ENCODE peak calls at places on chromosomes 2 and 18, in ten cellular contexts. J, A, I, D, V, F, B, X, Z and L are unnamed samples.

GRCh38 chr2:85887566-85888019 is 1.2 kb downstream of the ST3GAL5 start:
- DNase-seq in J (peak; percentile 54), A (peak; percentile 50), I (peak; percentile 70), D (peak; percentile 69), V (no peak), F (peak; percentile 27), B (peak; percentile 78), X (peak; percentile 80), Z (peak; percentile 57), L (peak; percentile 74)

GRCh38 chr18:54125429-54125828 is 99.0 kb downstream of the MBD2 start:
- DNase-seq in J (no peak), A (peak; percentile 76), I (no peak), D (no peak), V (no peak), F (no peak), B (no peak), X (no peak), Z (no peak), L (no peak)

GRCh38 chr18:46278481-46279465 is 174.6 kb downstream of the HAUS1 start:
- DNase-seq in J (no peak), A (peak; percentile 16), I (no peak), D (no peak), V (no peak), F (no peak), B (no peak), X (no peak), Z (no peak), L (no peak)

GRCh38 chr2:36707050-36707449 is 10.5 kb downstream of the VIT start:
- DNase-seq in J (no peak), A (no peak), I (no peak), D (no peak), V (no peak), F (no peak), B (no peak), X (no peak), Z (no peak), L (no peak)

GRCh38 chr2:75006041-75006440 is 47.6 kb downstream of the POLE4 start:
- DNase-seq in J (no peak), A (no peak), I (no peak), D (no peak), V (no peak), F (no peak), B (no peak), X (no peak), Z (no peak), L (no peak)

GRCh38 chr18:56257215-56257614 is 381.2 kb downstream of the TXNL1 start:
- DNase-seq in J (no peak), A (peak; percentile 42), I (no peak), D (no peak), V (no peak), F (no peak), B (no peak), X (no peak), Z (peak; percentile 10), L (no peak)

GRCh38 chr2:226531061-226531460 is 268.6 kb downstream of the IRS1 start:
- DNase-seq in J (no peak), A (no peak), I (no peak), D (no peak), V (no peak), F (no peak), B (no peak), X (no peak), Z (no peak), L (no peak)

GRCh38 chr2:120596191-120596781 is 139.4 kb upstream of the GLI2 start:
- DNase-seq in J (no peak), A (no peak), I (no peak), D (no peak), V (no peak), F (no peak), B (no peak), X (peak; percentile 76), Z (no peak), L (no peak)

GRCh38 chr2:102141915-102142828 is at the start of gene IL1R1:
- DNase-seq in J (peak; percentile 62), A (peak; percentile 73), I (peak; percentile 84), D (peak; percentile 79), V (peak; percentile 53), F (no peak), B (no peak), X (peak; percentile 92), Z (peak; percentile 59), L (peak; percentile 89)
- H3K27ac ChIP-seq in J (peak within 1 kb of the TSS; percentile 98), A (peak within 1 kb of the TSS; percentile 16), I (peak within 1 kb of the TSS; percentile 94), D (peak within 1 kb of the TSS; percentile 93), V (peak within 1 kb of the TSS; percentile 90), F (peak within 1 kb of the TSS; percentile 94), B (peak within 1 kb of the TSS; percentile 86), X (peak within 1 kb of the TSS; percentile 89), Z (peak within 1 kb of the TSS; percentile 97), L (peak within 1 kb of the TSS; percentile 95)

DNA sequence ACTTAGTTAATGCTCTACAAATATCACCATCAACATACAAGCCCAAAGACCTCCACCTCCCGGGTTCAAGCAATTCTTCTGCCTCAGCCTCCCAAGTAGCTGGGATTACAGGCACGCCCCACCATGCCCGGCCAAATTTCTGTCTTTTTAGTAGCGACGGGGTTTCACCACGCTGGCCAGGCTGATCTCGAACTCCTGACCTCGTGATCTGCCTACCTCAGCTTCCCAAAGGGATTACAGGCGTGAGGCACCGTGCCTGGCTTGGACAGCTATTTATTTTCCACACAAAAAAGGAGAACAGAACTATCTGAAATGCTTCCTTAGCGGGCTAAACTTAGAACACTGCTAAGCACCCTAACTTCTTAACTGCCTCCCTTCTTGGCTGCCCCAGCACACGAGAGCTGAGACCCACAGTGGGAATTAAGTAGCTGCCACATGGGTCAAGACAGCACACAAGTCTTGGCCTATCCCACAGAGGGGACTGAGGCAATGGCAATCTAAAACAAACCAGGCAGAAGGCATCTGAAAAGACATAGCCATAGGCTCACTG is 24.8 kb downstream of the CYTIP start:
- DNase-seq in J (no peak), A (no peak), I (no peak), D (no peak), V (no peak), F (no peak), B (no peak), X (no peak), Z (no peak), L (no peak)
- TF ChIP-seq POLR2A in J (no peak), A (no peak), I (no peak), D (no peak), V (no peak), F (no peak), B (no peak), X (no peak), Z (no peak), L (no peak)

GRCh38 chr18:48955528-48956261 is 4.9 kb upstream of the SMAD7 start:
- DNase-seq in J (no peak), A (peak; percentile 87), I (peak; percentile 77), D (no peak), V (peak; percentile 44), F (no peak), B (no peak), X (no peak), Z (no peak), L (peak; percentile 65)

GRCh38 chr18:48957136-48957535 is 6.4 kb upstream of the SMAD7 start:
- DNase-seq in J (no peak), A (no peak), I (no peak), D (no peak), V (no peak), F (no peak), B (no peak), X (no peak), Z (no peak), L (no peak)

GRCh38 chr18:48956378-48956777 is 5.6 kb upstream of the SMAD7 start:
- DNase-seq in J (no peak), A (no peak), I (no peak), D (no peak), V (peak; percentile 57), F (no peak), B (no peak), X (no peak), Z (no peak), L (no peak)

GRCh38 chr18:48953096-48953706 is 2.4 kb upstream of the SMAD7 start:
- DNase-seq in J (no peak), A (no peak), I (no peak), D (no peak), V (no peak), F (no peak), B (no peak), X (no peak), Z (no peak), L (no peak)

DNA sequence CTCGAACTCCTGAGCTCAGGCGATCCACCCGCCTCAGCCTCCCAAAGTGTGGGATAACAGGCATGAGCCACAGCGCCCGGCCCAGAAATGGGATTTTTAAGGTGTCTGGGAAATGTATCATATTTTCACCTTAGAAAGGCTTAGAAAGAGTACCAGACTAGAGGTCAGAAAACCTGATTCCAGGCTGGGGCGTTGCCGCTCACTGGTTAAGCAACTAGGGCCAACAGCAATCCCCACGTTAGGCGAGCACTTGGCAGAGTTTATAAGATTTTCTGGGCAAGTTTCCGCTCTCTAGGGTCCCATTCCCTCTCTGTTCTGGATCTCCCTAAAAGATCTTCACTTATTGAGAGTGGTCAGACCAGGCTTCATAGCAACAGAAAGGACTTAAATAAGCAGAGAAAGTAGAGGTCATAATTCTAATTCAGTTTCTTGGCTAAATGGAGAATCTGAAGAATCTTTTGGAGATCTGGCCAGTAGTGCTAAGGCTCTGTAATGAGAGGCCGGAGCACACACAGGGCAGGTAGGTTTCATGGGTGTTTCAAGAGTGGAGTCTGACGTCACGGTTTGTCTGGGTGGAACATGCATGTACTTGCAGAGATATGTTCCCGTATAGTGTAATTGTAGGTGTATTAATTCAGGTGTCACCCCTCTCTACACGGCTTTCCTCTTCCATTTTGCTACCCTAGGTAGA is 4.2 kb upstream of the SMAD7 start:
- DNase-seq in J (peak; percentile 63), A (no peak), I (no peak), D (no peak), V (peak; percentile 69), F (no peak), B (no peak), X (no peak), Z (no peak), L (no peak)
- H3K4me1 ChIP-seq in J (no peaks in the 10 kb centered on the region), A (peaks cover 27% of the 10 kb centered on the region), I (peaks cover 21% of the 10 kb centered on the region), D (no peaks in the 10 kb centered on the region), V (peaks cover 18% of the 10 kb centered on the region), F (peaks cover 32% of the 10 kb centered on the region), B (peaks cover 4% of the 10 kb centered on the region), X (no peaks in the 10 kb centered on the region), Z (peaks cover 35% of the 10 kb centered on the region), L (peaks cover 34% of the 10 kb centered on the region)

GRCh38 chr2:241373449-241373848 is 17.4 kb downstream of the FARP2 start:
- DNase-seq in J (no peak), A (no peak), I (no peak), D (no peak), V (no peak), F (no peak), B (no peak), X (no peak), Z (no peak), L (no peak)

GRCh38 chr2:241378816-241379215 is 22.7 kb downstream of the FARP2 start:
- DNase-seq in J (no peak), A (no peak), I (no peak), D (no peak), V (no peak), F (no peak), B (no peak), X (no peak), Z (no peak), L (no peak)

GRCh38 chr2:241379481-241380480 is 23.7 kb downstream of the FARP2 start:
- DNase-seq in J (no peak), A (no peak), I (no peak), D (no peak), V (no peak), F (no peak), B (no peak), X (no peak), Z (no peak), L (no peak)

GRCh38 chr2:241375300-241375699 is 19.2 kb downstream of the FARP2 start:
- DNase-seq in J (no peak), A (no peak), I (no peak), D (no peak), V (no peak), F (no peak), B (no peak), X (no peak), Z (no peak), L (no peak)

DNA sequence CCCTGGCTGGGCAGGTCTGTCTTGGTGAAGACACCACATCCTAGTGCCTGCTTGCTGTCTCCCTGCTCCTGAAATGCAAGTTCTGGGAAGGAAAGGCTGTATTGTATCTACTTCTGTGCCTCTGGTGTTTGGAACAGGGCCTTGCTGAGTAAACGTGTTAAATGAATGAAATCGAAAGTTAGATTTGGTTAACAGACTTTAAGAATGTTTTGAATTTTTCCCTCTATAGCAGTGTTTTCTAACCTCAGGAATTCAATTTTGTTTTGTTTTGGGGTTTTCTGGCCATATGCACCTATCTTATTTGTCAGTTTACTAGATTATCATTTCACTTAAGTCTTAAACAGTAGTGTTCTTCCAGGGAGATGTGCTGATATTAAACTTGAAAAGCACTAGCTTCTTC is 20.7 kb downstream of the FARP2 start:
- DNase-seq in J (no peak), A (no peak), I (no peak), D (no peak), V (no peak), F (no peak), B (no peak), X (no peak), Z (no peak), L (no peak)
- H3K27ac ChIP-seq in J (no peak overlapping the region), A (no peak overlapping the region), I (no peak overlapping the region), D (no peak overlapping the region), V (no peak overlapping the region), F (no peak overlapping the region), B (no peak overlapping the region), X (no peak overlapping the region), Z (no peak overlapping the region), L (no peak overlapping the region)